ENCODE peak calls at places on chromosomes 5 and 9, in five cellular contexts. K is stomach, Z is spleen, N is GM12878, J is transverse colon. F is an unnamed sample.
A peak's percentile ranks its signal among the peaks of the same experiment; 100 is the strongest.

GRCh38 chr5:154112255-154112654 is 73.5 kb downstream of the MFAP3 start:
- DNase-seq in N (no peak), J (no peak), Z (no peak), K (no peak), F (no peak)

GRCh38 chr5:69238760-69239251 is 4.1 kb downstream of the CDK7 start:
- DNase-seq in Z (no peak), N (no peak), K (no peak), J (no peak), F (no peak)

GRCh38 chr9:76787677-76788076 is 23.4 kb downstream of the PCA3 start:
- DNase-seq in K (no peak), Z (no peak), N (no peak), J (no peak), F (no peak)

GRCh38 chr5:163190762-163191161 is 246.6 kb upstream of the CCNG1 start:
- DNase-seq in J (no peak), K (no peak), Z (no peak), N (peak; percentile 3), F (no peak)

GRCh38 chr9:91354846-91355245 is 6.9 kb downstream of the AUH start:
- DNase-seq in N (no peak), J (no peak), K (no peak), Z (no peak), F (no peak)

GRCh38 chr9:68416891-68417570 is 60.6 kb downstream of the PGM5 start:
- DNase-seq in Z (no peak), N (no peak), J (no peak), K (no peak), F (no peak)

GRCh38 chr5:159163027-159163699 is 46.2 kb downstream of the RNF145 start:
- DNase-seq in K (no peak), J (no peak), Z (no peak), N (no peak), F (no peak)

GRCh38 chr9:2047144-2047671 is 32.1 kb downstream of the SMARCA2 start:
- DNase-seq in N (no peak), Z (no peak), K (no peak), J (no peak), F (no peak)

GRCh38 chr5:103465891-103466290 is 96.7 kb downstream of the NUDT12 start:
- DNase-seq in N (no peak), J (no peak), Z (no peak), K (no peak), F (no peak)

GRCh38 chr5:83025690-83026472 is 51.3 kb downstream of the TMEM167A start:
- DNase-seq in Z (no peak), J (no peak), N (no peak), K (no peak), F (no peak)

GRCh38 chr5:76371955-76372319 is 31.1 kb upstream of the IQGAP2 start:
- DNase-seq in N (no peak), K (no peak), J (no peak), Z (no peak), F (no peak)

GRCh38 chr9:130036099-130036498 is 6.9 kb downstream of the FNBP1 start:
- DNase-seq in J (no peak), Z (no peak), N (no peak), K (no peak), F (no peak)

GRCh38 chr5:11153672-11154377 is 392.8 kb upstream of the DAP start:
- DNase-seq in Z (no peak), K (no peak), J (no peak), N (no peak), F (no peak)

GRCh38 chr5:129904102-129904666 is at the start of gene CHSY3:
- DNase-seq in Z (peak; percentile 85), J (peak; percentile 78), K (peak; percentile 80), N (no peak), F (peak; percentile 27)

GRCh38 chr9:115008536-115008935 is 78.1 kb upstream of the TNFSF8 start:
- DNase-seq in Z (no peak), K (no peak), N (no peak), J (no peak), F (no peak)

GRCh38 chr5:82387041-82387818 is 109.1 kb upstream of the RPS23 start:
- DNase-seq in J (no peak), K (no peak), Z (no peak), N (no peak), F (no peak)

GRCh38 chr5:35656721-35657120 is 39.1 kb downstream of the SPEF2 start:
- DNase-seq in N (no peak), Z (no peak), K (no peak), J (no peak), F (no peak)

GRCh38 chr9:78239506-78239905 is 3.6 kb downstream of the CEP78 start:
- DNase-seq in N (no peak), Z (no peak), K (peak; percentile 55), J (peak; percentile 65), F (no peak)

GRCh38 chr5:180391276-180391675 is 38.1 kb upstream of the GFPT2 start:
- DNase-seq in Z (no peak), J (no peak), N (no peak), K (no peak), F (peak; percentile 9)

GRCh38 chr9:112422417-112423148 is 42.7 kb downstream of the HSDL2 start:
- DNase-seq in N (no peak), J (no peak), Z (no peak), K (no peak), F (no peak)

GRCh38 chr9:129836342-129837007 is 1.2 kb downstream of the USP20 start:
- DNase-seq in J (peak; percentile 26), Z (peak; percentile 84), K (no peak), N (no peak), F (no peak)

GRCh38 chr9:3597792-3598191 is 72.0 kb upstream of the RFX3 start:
- DNase-seq in K (no peak), N (no peak), J (no peak), Z (no peak), F (no peak)

GRCh38 chr5:27015758-27016157 is 22.6 kb downstream of the CDH9 start:
- DNase-seq in Z (no peak), J (no peak), K (no peak), N (no peak), F (no peak)

GRCh38 chr9:129254566-129255287 is 76.7 kb upstream of the IER5L start:
- DNase-seq in N (no peak), J (no peak), Z (peak; percentile 38), K (no peak), F (no peak)

GRCh38 chr5:103721183-103721582 is 158.6 kb upstream of the NUDT12 start:
- DNase-seq in N (no peak), Z (no peak), K (no peak), J (no peak), F (no peak)

GRCh38 chr5:118762291-118762690 is 226.1 kb downstream of the DTWD2 start:
- DNase-seq in K (no peak), Z (no peak), N (no peak), J (no peak), F (no peak)

GRCh38 chr9:108117775-108118174 is 628.2 kb upstream of the KLF4 start:
- DNase-seq in Z (no peak), N (no peak), K (no peak), J (no peak), F (no peak)

GRCh38 chr5:169229342-169229892 is 71.5 kb downstream of the SLIT3 start:
- DNase-seq in Z (no peak), N (no peak), J (no peak), K (no peak), F (no peak)

GRCh38 chr9:4515958-4516375 is 25.7 kb downstream of the SLC1A1 start:
- DNase-seq in Z (no peak), N (peak; percentile 43), K (no peak), J (no peak), F (no peak)

DNA sequence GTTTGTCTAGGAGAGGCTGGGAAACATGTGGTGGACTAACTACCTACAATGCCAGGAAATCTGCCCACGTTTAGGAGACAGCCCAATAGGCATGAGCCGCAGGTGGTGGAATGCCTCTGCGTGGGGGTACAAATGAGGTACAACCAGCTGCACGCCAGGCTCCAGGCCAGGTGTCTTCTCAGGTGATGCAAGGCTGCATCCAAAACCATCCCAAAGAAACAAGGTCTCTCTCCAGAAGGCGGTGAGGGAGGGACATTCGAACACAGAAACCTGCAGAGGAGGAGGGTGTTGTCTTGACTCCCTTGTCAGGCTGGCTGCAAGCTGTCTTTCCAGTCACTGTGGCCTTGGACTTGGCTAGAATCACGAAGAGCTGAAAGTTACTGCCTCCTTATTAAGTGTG is 11.6 kb downstream of the ANKH start:
- DNase-seq in J (no peak), Z (no peak), N (no peak), K (no peak), F (no peak)
- TF ChIP-seq POLR2AphosphoS5 in J (no peak), Z (no peak), N (no peak), K (no peak), F (no peak)

GRCh38 chr9:120868339-120868675 is 8.7 kb downstream of the PHF19 start:
- DNase-seq in Z (no peak), K (no peak), J (no peak), N (no peak), F (no peak)

GRCh38 chr9:120869360-120869687 is 7.7 kb downstream of the PHF19 start:
- DNase-seq in Z (no peak), J (no peak), K (no peak), N (no peak), F (no peak)

GRCh38 chr9:120869726-120870125 is 7.3 kb downstream of the PHF19 start:
- DNase-seq in N (no peak), J (no peak), K (no peak), Z (peak; percentile 89), F (no peak)

GRCh38 chr9:120867676-120868338 is 9.2 kb downstream of the PHF19 start:
- DNase-seq in J (no peak), K (no peak), Z (peak; percentile 80), N (no peak), F (no peak)

GRCh38 chr9:120868676-120869359 is 8.2 kb downstream of the PHF19 start:
- DNase-seq in J (peak; percentile 99), Z (peak; percentile 100), N (peak; percentile 77), K (peak; percentile 99), F (peak; percentile 91)
- TF ChIP-seq POLR2A in J (peak; percentile 75), Z (no peak), N (peak; percentile 80), K (peak; percentile 43), F (no peak)

DNA sequence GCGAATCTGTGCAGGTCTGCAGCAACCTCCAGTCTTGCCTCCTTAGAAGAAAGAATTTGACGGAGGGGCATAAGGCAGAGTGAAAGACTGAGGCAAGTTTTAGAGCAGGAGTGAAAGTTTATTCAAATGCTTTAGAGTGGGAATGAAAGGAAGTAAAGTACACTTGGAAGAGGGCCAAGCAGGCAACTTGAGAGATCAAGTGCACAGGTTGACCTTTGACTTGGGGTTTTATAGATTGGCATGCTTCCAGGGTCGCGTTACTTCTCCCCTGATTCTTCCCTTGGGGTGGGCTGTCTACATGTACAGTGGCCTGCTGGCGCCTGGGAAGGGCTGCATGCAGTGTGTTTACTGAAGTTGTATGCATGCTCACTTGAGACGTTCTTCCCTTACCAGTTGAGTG is 127.2 kb upstream of the FER start:
- DNase-seq in N (no peak), Z (no peak), K (no peak), J (no peak), F (no peak)
- TF ChIP-seq POLR2AphosphoS5 in N (no peak), Z (no peak), K (no peak), J (no peak), F (no peak)

DNA sequence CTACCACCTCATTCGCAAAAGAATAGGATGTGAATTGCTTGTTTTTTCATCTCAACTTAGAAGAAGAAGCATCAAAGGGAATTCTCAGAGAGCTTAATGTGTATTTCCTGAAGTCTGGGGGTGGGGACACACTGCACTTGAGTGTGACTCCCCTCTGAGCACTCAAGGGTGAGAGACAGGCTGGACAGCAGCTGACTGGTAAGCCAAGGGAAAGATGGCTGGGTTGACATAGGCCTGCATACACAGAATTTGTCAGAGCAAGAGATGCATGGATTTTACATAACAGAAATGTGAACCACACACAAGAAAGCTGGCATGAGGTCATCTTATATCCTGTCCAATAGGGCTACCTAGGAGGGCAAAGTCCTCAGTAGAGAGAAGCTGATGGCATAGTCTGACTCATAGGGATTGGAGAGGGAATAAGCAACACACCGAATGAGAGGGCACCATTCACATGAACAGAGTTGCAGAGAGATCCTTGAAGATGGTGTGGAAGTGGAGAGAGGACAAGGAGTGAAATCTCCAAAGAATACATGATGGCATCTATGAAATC is 114.3 kb upstream of the EPB41L4A start:
- DNase-seq in N (no peak), J (no peak), Z (no peak), K (no peak), F (no peak)
- TF ChIP-seq POLR2A in N (no peak), J (no peak), Z (no peak), K (no peak), F (no peak)